ENCODE peak calls at places on chromosomes 1 and 21, in four cellular contexts. Q, K, P and Z are unnamed samples.

GRCh38 chr1:243587823-243588560 is 262.1 kb downstream of the AKT3 start:
- DNase-seq in K (no peak), Q (peak; percentile 60), P (no peak), Z (no peak)

GRCh38 chr1:82578086-82578726 is 777.5 kb downstream of the ADGRL2 start:
- DNase-seq in Q (no peak), P (no peak), K (no peak), Z (no peak)

GRCh38 chr1:91171906-91172305 is 150.1 kb upstream of the ZNF644 start:
- DNase-seq in Q (no peak), K (no peak), P (no peak), Z (no peak)

GRCh38 chr1:197485790-197486189 is 217.7 kb downstream of the CRB1 start:
- DNase-seq in K (no peak), P (no peak), Q (no peak), Z (no peak)

GRCh38 chr1:66998972-66999371 is 55.0 kb downstream of the SLC35D1 start:
- DNase-seq in P (no peak), Q (no peak), K (no peak), Z (no peak)

GRCh38 chr1:9371391-9371935 is 78.8 kb downstream of the SPSB1 start:
- DNase-seq in Q (no peak), P (peak; percentile 64), K (no peak), Z (no peak)

GRCh38 chr1:183019860-183020259 is 3.4 kb upstream of the LAMC1 start:
- DNase-seq in P (no peak), K (no peak), Q (no peak), Z (no peak)

GRCh38 chr1:177858222-177858894 is 111.5 kb downstream of the SEC16B start:
- DNase-seq in K (no peak), P (no peak), Q (no peak), Z (no peak)

GRCh38 chr1:54220004-54220811 is 20.2 kb downstream of the MRPL37 start:
- DNase-seq in K (no peak), Q (no peak), P (no peak), Z (no peak)

GRCh38 chr1:233514946-233515391 is 98.9 kb upstream of the KCNK1 start:
- DNase-seq in Q (no peak), K (no peak), P (no peak), Z (no peak)

GRCh38 chr1:24343412-24344089 is 24.4 kb downstream of the GRHL3 start:
- DNase-seq in Q (no peak), K (no peak), P (no peak), Z (no peak)

GRCh38 chr1:244269169-244269568 is 182.5 kb downstream of the ADSS2 start:
- DNase-seq in K (no peak), Q (no peak), P (no peak), Z (no peak)

GRCh38 chr1:109373051-109373593 is 24.6 kb downstream of the SORT1 start:
- DNase-seq in P (no peak), K (no peak), Q (no peak), Z (peak; percentile 47)

GRCh38 chr1:248736992-248737391 is 18.6 kb downstream of the LYPD8 start:
- DNase-seq in K (no peak), Q (no peak), P (no peak), Z (no peak)

GRCh38 chr1:117754061-117754969 is 148.5 kb downstream of the TENT5C start:
- DNase-seq in Q (no peak), K (peak; percentile 67), P (peak; percentile 61), Z (peak; percentile 63)

DNA sequence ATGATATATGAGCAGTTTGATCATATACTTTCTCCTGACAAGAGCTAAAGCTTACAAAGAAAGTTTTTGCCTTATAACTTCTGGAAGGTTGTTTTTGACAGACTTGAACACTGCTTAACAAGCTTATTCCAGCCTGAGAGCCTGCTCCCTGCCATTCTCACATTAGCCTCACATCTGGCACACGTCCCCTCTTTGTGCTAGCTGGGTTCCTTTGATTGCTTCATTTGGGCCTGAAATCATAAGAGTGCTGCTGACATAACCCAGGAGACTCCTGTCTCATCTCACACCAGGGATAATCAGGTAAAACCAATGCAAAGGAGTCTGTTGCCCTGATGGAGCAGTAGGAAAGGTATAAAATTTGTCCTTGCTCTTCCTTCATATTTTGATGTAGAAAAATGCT is 1411.7 kb upstream of the B3GALT2 start:
- DNase-seq in P (peak; percentile 2), Q (no peak), K (no peak), Z (no peak)
- TF ChIP-seq USF1 in P (no peak), Q (no peak), K (no peak), Z (no peak)

GRCh38 chr1:174966000-174966572 is 33.7 kb upstream of the CACYBP start:
- DNase-seq in Q (no peak), K (no peak), P (no peak), Z (no peak)

GRCh38 chr1:174969977-174970376 is 29.8 kb upstream of the CACYBP start:
- DNase-seq in Q (no peak), K (no peak), P (no peak), Z (no peak)

GRCh38 chr1:174967845-174968705 is 31.7 kb upstream of the CACYBP start:
- DNase-seq in K (no peak), P (no peak), Q (no peak), Z (no peak)

GRCh38 chr1:174971466-174971865 is 28.3 kb upstream of the CACYBP start:
- DNase-seq in K (no peak), P (no peak), Q (no peak), Z (no peak)

GRCh38 chr1:174968750-174969244 is 30.9 kb upstream of the CACYBP start:
- DNase-seq in K (no peak), Q (peak; percentile 79), P (no peak), Z (peak; percentile 36)
- TF ChIP-seq USF1 in K (no peak), Q (no peak), P (no peak), Z (no peak)

DNA sequence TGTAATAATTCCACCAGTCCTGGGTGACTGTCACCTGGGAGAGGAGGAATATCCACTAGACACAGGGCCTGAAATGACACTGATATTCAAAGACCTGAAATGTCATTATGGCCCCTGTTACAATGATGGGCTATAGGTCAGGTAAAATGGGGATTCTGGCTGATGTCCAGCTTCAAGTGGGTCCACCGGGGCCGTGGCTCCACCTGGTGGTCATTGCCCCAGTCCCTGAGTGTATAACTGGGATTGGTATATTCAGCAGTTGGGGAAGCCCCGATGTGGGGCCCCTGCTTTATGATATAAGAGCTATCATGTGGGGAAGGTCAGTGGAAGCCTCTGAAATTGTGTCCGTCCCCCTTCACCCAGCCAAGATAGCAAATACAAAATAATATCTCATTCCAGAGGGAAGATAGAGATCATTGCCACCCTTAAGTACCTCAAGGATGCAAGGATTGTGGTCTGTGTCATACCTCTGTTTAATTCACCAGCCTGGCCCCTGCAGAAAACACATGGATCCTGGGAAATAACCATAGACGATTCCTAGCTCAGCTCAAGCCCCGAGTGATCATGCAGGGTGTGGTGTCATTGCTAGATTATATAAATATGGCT is 19.3 kb downstream of the PLEKHO1 start:
- DNase-seq in Q (no peak), P (peak; percentile 84), K (peak; percentile 83), Z (peak; percentile 87)
- TF ChIP-seq USF1 in Q (no peak), P (no peak), K (no peak), Z (no peak)

GRCh38 chr21:31682625-31683024 is 23.1 kb downstream of the SOD1 start:
- DNase-seq in K (no peak), Q (no peak), P (no peak), Z (no peak)
- TF ChIP-seq USF1 in K (no peak), Q (no peak), P (no peak), Z (no peak)

GRCh38 chr1:214623430-214623829 is 20.4 kb downstream of the CENPF start:
- DNase-seq in K (no peak), P (no peak), Q (no peak), Z (no peak)
- TF ChIP-seq USF1 in K (no peak), P (no peak), Q (no peak), Z (no peak)

DNA sequence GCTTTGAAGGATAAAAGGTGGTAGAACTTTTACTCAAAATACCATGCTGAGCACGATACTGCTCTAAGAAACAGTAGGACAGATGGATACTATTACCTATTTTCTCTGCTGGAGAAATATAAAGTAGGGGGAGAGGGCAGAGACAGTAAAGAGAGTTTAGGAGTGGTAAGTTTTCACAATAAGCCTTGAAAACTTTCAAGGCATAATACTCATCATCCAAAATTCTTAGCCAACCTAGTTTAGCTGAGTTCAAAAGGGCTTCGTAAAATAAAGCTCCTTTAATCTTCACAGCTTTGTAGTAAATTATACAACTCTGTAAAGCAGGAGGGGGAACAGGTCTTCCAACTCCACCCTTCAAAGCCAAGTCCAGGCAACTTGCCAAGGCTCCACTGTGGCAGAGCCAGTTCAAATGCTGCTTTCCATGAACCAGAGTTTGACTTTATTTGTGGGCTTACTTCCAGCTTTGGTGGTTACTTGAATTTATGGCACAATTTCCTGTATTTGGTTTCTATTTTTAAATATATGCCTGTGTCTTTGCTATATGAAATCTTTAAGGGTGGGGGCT is 15.5 kb downstream of the TEX38 start:
- DNase-seq in K (no peak), Q (no peak), P (no peak), Z (no peak)
- TF ChIP-seq USF1 in K (no peak), Q (no peak), P (no peak), Z (no peak)

GRCh38 chr1:2978691-2979190 is 42.5 kb upstream of the ACTRT2 start:
- DNase-seq in K (no peak), P (no peak), Q (no peak), Z (no peak)
- TF ChIP-seq USF1 in K (no peak), P (no peak), Q (no peak), Z (no peak)

GRCh38 chr1:152520561-152521090 is 6.3 kb downstream of the CRCT1 start:
- DNase-seq in P (no peak), K (no peak), Q (no peak), Z (no peak)
- TF ChIP-seq USF1 in P (no peak), K (no peak), Q (no peak), Z (no peak)

DNA sequence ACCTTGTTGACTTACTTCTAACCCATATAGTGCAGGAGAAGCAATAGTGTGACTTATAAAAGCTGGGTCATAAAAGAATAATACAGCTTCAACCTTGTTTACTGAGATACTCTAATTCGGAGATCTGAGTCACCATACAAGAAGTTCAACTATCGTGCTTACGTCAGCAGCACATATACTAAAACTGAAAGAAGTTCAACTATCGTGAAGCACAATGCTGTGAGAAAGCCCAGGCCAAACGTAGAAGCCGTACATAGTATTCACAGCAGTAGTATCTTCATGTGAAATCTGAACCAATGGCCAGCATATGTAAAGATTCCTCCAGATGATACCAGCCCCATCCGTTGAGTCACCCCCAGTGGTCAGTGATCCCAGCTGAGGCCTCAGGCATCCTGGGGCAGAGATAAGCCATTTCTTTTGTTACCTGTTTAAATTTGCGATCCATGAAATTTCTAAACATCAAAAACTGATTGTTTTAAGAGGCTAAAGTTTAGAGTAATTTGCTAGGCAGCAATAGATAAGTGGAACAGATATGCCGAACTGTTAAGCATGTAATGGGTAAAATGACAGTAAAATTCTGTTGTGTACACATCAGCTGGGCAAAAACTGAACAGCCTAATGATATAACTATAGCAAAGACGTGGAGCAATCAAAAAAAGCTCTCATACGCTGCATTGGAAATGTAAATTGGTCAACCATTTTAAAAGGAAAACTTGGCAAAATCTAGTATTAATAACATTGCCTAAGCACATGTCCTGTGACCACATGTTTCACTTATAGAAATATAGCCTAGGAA is 53.9 kb upstream of the SAMD13 start:
- DNase-seq in P (no peak), Q (no peak), K (no peak), Z (peak; percentile 9)
- TF ChIP-seq USF1 in P (no peak), Q (no peak), K (no peak), Z (no peak)